ENCODE peak calls at places on chromosome 20, in four cellular contexts. Y is cardiac muscle cell, Q is heart right ventricle, E is IMR-90. D is an unnamed sample.

GRCh38 chr20:63121749-63122405 is 94.1 kb downstream of the YTHDF1 start:
- DNase-seq in Y (no peak), E (no peak), Q (peak; percentile 2), D (no peak)

GRCh38 chr20:33387177-33387576 is 14.1 kb downstream of the CDK5RAP1 start:
- DNase-seq in Y (peak; percentile 63), E (peak; percentile 28), Q (peak; percentile 47), D (peak; percentile 75)

GRCh38 chr20:64109390-64109747 is 2.0 kb upstream of the NPBWR2 start:
- DNase-seq in E (no peak), Y (no peak), Q (no peak), D (no peak)

GRCh38 chr20:62685781-62686555 is 22.7 kb upstream of the NTSR1 start:
- DNase-seq in Y (no peak), Q (peak; percentile 29), E (no peak), D (no peak)

GRCh38 chr20:34426026-34426425 is 63.0 kb downstream of the ITCH start:
- DNase-seq in E (no peak), Q (no peak), Y (peak; percentile 25), D (no peak)

GRCh38 chr20:12925214-12925755 is 83.5 kb upstream of the SPTLC3 start:
- DNase-seq in Y (peak; percentile 89), Q (no peak), E (peak; percentile 85), D (peak; percentile 69)

GRCh38 chr20:44448753-44449546 is 26.7 kb upstream of the TTPAL start:
- DNase-seq in Y (peak; percentile 31), Q (no peak), E (no peak), D (no peak)

GRCh38 chr20:41363601-41364000 is 3.0 kb downstream of the EMILIN3 start:
- DNase-seq in E (no peak), Q (no peak), Y (no peak), D (no peak)

GRCh38 chr20:58127731-58128130 is 100.7 kb downstream of the ANKRD60 start:
- DNase-seq in E (peak; percentile 22), Y (peak; percentile 77), Q (no peak), D (peak; percentile 97)

GRCh38 chr20:44649976-44650375 is 1.5 kb downstream of the ADA start:
- DNase-seq in Y (no peak), Q (no peak), E (no peak), D (no peak)

GRCh38 chr20:21395666-21396044 is 1.7 kb downstream of the NKX2-4 start:
- DNase-seq in Y (no peak), E (no peak), Q (no peak), D (no peak)

GRCh38 chr20:12243327-12243726 is 325.6 kb downstream of the BTBD3 start:
- DNase-seq in Y (no peak), Q (no peak), E (no peak), D (no peak)

GRCh38 chr20:12394786-12395185 is 477.1 kb downstream of the BTBD3 start:
- DNase-seq in Q (no peak), E (no peak), Y (peak; percentile 33), D (no peak)

GRCh38 chr20:13017883-13018535 is 9.2 kb downstream of the SPTLC3 start:
- DNase-seq in E (no peak), Y (no peak), Q (no peak), D (no peak)

GRCh38 chr20:14879020-14879697 is 541.7 kb upstream of the FLRT3 start:
- DNase-seq in Q (no peak), Y (peak; percentile 18), E (peak; percentile 24), D (peak; percentile 97)

GRCh38 chr20:20002101-20002998 is 14.8 kb upstream of the NAA20 start:
- DNase-seq in E (peak; percentile 69), Q (no peak), Y (peak; percentile 51), D (no peak)

GRCh38 chr20:33791021-33791420 is 20.1 kb upstream of the CHMP4B start:
- DNase-seq in E (no peak), Q (no peak), Y (no peak), D (no peak)

GRCh38 chr20:62677678-62678077 is 31.0 kb upstream of the NTSR1 start:
- DNase-seq in Y (no peak), E (no peak), Q (no peak), D (no peak)

GRCh38 chr20:56348746-56349145 is 10.0 kb upstream of the FAM210B start:
- DNase-seq in Y (no peak), Q (no peak), E (no peak), D (no peak)

GRCh38 chr20:31566658-31567379 is 38.3 kb upstream of the ID1 start:
- DNase-seq in Q (no peak), E (no peak), Y (no peak), D (peak; percentile 65)

GRCh38 chr20:32820000-32820697 is 395 bp downstream of the MAPRE1 start:
- DNase-seq in Y (peak; percentile 70), Q (no peak), E (peak; percentile 40), D (peak; percentile 44)

GRCh38 chr20:62768234-62768814 is 27.9 kb upstream of the MRGBP start:
- DNase-seq in E (no peak), Q (peak; percentile 3), Y (no peak), D (no peak)

GRCh38 chr20:45164906-45165305 is 9.8 kb upstream of the PI3 start:
- DNase-seq in E (no peak), Y (no peak), Q (no peak), D (no peak)

GRCh38 chr20:62025832-62026563 is 39.7 kb downstream of the TAF4 start:
- DNase-seq in Q (no peak), Y (peak; percentile 85), E (peak; percentile 74), D (no peak)

GRCh38 chr20:25309395-25310267 is 61.7 kb downstream of the PYGB start:
- DNase-seq in Q (no peak), Y (peak; percentile 52), E (peak; percentile 80), D (no peak)

GRCh38 chr20:31652917-31653385 is 15.2 kb downstream of the COX4I2 start:
- DNase-seq in E (peak; percentile 43), Y (peak; percentile 66), Q (no peak), D (no peak)

GRCh38 chr20:62742979-62743776 is 34.5 kb downstream of the NTSR1 start:
- DNase-seq in Y (no peak), E (no peak), Q (peak; percentile 7), D (no peak)

GRCh38 chr20:1807394-1807793 is 87.8 kb upstream of the SIRPA start:
- DNase-seq in Q (no peak), Y (no peak), E (no peak), D (no peak)

GRCh38 chr20:37564388-37565133 is 36.9 kb upstream of the BLCAP start:
- DNase-seq in Q (peak; percentile 49), Y (peak; percentile 39), E (no peak), D (no peak)

GRCh38 chr20:63351811-63352591 is 9.1 kb downstream of the CHRNA4 start:
- DNase-seq in E (no peak), Q (peak; percentile 77), Y (no peak), D (no peak)

GRCh38 chr20:62366370-62367135 is 559 bp downstream of the LAMA5 start:
- DNase-seq in Q (peak; percentile 51), Y (no peak), E (no peak), D (no peak)

GRCh38 chr20:25623225-25623735 is 534 bp downstream of the NANP start:
- DNase-seq in Y (peak; percentile 47), Q (peak; percentile 47), E (peak; percentile 24), D (no peak)

GRCh38 chr20:7818477-7818876 is 121.8 kb downstream of the HAO1 start:
- DNase-seq in E (no peak), Q (no peak), Y (no peak), D (no peak)

GRCh38 chr20:9838035-9838377 is 870 bp downstream of the PAK5 start:
- DNase-seq in Y (no peak), E (no peak), Q (no peak), D (no peak)
- H3K27ac ChIP-seq in Y (no peak overlapping the region), E (no peak overlapping the region), Q (no peak overlapping the region), D (no peak overlapping the region)

DNA sequence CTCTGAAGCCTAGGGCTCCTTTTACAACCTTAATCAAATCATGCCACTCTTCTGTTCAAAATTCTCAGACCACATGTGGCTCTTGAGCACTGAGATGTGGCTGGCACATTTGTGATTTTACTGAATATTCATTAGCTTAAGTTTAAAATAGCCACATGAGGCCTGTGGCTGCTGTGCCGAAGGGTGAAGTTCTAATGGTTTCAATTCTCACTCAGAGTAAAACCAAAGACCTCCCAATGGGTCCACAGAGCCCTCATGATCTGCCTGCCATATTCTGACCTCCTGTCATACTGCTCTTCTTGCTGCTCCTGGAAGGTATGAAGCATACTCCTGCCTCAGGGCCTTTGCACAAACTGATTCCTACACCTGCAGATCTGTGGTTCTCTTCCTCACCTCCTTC is 7.8 kb upstream of the CST3 start:
- DNase-seq in E (no peak), Q (no peak), Y (no peak), D (no peak)
- H3K4me1 ChIP-seq in E (peaks cover 7% of the 10 kb centered on the region), Q (peaks cover 15% of the 10 kb centered on the region), Y (no peaks in the 10 kb centered on the region), D (peaks cover 4% of the 10 kb centered on the region)

DNA sequence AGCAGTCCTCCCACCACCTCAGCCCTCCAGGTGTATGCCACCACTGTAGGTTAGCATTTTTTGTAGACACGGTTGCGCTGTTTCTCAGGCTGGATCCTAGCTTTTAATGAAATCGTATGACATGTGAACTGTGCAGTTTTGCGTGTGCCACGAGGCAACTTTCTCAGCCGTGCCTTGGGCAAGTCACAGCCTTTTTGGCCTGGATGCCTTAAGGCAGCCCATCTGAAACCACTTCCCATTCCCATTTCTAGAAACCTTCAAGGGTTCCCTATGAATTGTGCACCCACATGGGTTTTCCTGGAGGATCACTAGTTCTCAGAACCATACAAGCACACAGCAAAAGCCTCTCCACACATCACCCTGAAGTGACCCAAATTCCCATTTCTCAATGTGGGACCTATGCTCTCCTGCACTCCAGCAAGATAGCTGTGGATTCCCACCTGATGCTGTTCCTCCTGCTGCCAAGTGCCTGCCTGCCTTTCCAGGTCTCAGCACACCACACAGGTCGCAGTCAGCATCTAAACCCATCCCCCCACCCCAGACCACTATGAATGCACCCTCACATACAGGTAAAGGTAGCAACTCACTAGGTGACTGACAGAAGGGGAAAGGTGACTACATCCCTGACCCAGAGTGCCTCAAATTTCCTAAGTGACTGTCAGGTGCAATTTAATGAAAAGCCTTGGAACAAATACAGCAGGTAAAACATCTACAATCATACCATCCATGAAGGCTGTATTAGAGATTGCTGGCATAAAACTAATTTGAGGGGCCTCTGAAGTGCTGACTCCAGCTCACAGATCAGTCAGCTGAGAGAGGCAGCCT is 28.8 kb downstream of the SNX5 start:
- DNase-seq in Y (no peak), E (no peak), Q (no peak), D (no peak)
- H3K27ac ChIP-seq in Y (peak overlapping the region; percentile 67), E (no peak overlapping the region), Q (no peak overlapping the region), D (no peak overlapping the region)

GRCh38 chr20:47316776-47317126 is 39.7 kb downstream of the ZMYND8 start:
- DNase-seq in Y (no peak), Q (no peak), E (no peak), D (no peak)
- H3K4me1 ChIP-seq in Y (peaks cover 59% of the 10 kb centered on the region), Q (peaks cover 85% of the 10 kb centered on the region), E (peaks cover 46% of the 10 kb centered on the region), D (peaks cover 53% of the 10 kb centered on the region)

GRCh38 chr20:35515949-35516645 is 13.4 kb downstream of the C20orf173 start:
- DNase-seq in Y (peak; percentile 75), E (peak; percentile 86), Q (no peak), D (peak; percentile 88)
- H3K27ac ChIP-seq in Y (no peak overlapping the region), E (no peak overlapping the region), Q (no peak overlapping the region), D (no peak overlapping the region)

D was measured in foreskin keratinocyte.